ENCODE peak calls at places on chromosomes 4 and X, in five cellular contexts. One of them, this sample, is unnamed.

GRCh38 chrX:101230636-101231035 is 11.1 kb downstream of the DRP2 start:
- DNase-seq in PC-9: no peak
- DNase-seq in CD4-positive, alpha-beta T cell: no peak
- DNase-seq in choroid plexus epithelial cell: peak; percentile 39
- DNase-seq in HFF-Myc: no peak
- DNase-seq in this sample: no peak

GRCh38 chr4:21688596-21689265 is 259.8 kb downstream of the KCNIP4 start:
- DNase-seq in PC-9: no peak
- DNase-seq in CD4-positive, alpha-beta T cell: no peak
- DNase-seq in choroid plexus epithelial cell: peak; percentile 36
- DNase-seq in HFF-Myc: no peak
- DNase-seq in this sample: no peak

GRCh38 chr4:22030321-22030720 is 81.7 kb upstream of the KCNIP4 start:
- DNase-seq in PC-9: no peak
- DNase-seq in CD4-positive, alpha-beta T cell: no peak
- DNase-seq in choroid plexus epithelial cell: no peak
- DNase-seq in HFF-Myc: no peak
- DNase-seq in this sample: no peak

GRCh38 chr4:28832445-28832844 is 1887.7 kb upstream of the PCDH7 start:
- DNase-seq in PC-9: no peak
- DNase-seq in CD4-positive, alpha-beta T cell: no peak
- DNase-seq in choroid plexus epithelial cell: no peak
- DNase-seq in HFF-Myc: no peak
- DNase-seq in this sample: no peak

GRCh38 chr4:124722069-124722468 is 9.5 kb upstream of the ANKRD50 start:
- DNase-seq in PC-9: no peak
- DNase-seq in CD4-positive, alpha-beta T cell: no peak
- DNase-seq in choroid plexus epithelial cell: peak; percentile 39
- DNase-seq in HFF-Myc: no peak
- DNase-seq in this sample: no peak

GRCh38 chrX:132956421-132957210 is 1.8 kb downstream of the HS6ST2 start:
- DNase-seq in PC-9: no peak
- DNase-seq in CD4-positive, alpha-beta T cell: no peak
- DNase-seq in choroid plexus epithelial cell: no peak
- DNase-seq in HFF-Myc: no peak
- DNase-seq in this sample: peak; percentile 31

GRCh38 chr4:42282081-42282901 is 115.0 kb upstream of the SHISA3 start:
- DNase-seq in PC-9: peak; percentile 10
- DNase-seq in CD4-positive, alpha-beta T cell: no peak
- DNase-seq in choroid plexus epithelial cell: peak; percentile 74
- DNase-seq in HFF-Myc: peak; percentile 24
- DNase-seq in this sample: peak; percentile 59

GRCh38 chr4:9942921-9943600 is 78.2 kb downstream of the SLC2A9 start:
- DNase-seq in PC-9: no peak
- DNase-seq in CD4-positive, alpha-beta T cell: no peak
- DNase-seq in choroid plexus epithelial cell: no peak
- DNase-seq in HFF-Myc: no peak
- DNase-seq in this sample: no peak

GRCh38 chr4:169443748-169444147 is 168.6 kb downstream of the NEK1 start:
- DNase-seq in PC-9: no peak
- DNase-seq in CD4-positive, alpha-beta T cell: no peak
- DNase-seq in choroid plexus epithelial cell: no peak
- DNase-seq in HFF-Myc: no peak
- DNase-seq in this sample: no peak

GRCh38 chrX:104565791-104566687 is at the start of gene IL1RAPL2:
- DNase-seq in PC-9: peak; percentile 74
- DNase-seq in CD4-positive, alpha-beta T cell: no peak
- DNase-seq in choroid plexus epithelial cell: peak; percentile 27
- DNase-seq in HFF-Myc: no peak
- DNase-seq in this sample: peak; percentile 46

GRCh38 chrX:13340182-13340791 is 20.4 kb upstream of the ATXN3L start:
- DNase-seq in PC-9: no peak
- DNase-seq in CD4-positive, alpha-beta T cell: no peak
- DNase-seq in choroid plexus epithelial cell: no peak
- DNase-seq in HFF-Myc: no peak
- DNase-seq in this sample: no peak

GRCh38 chr4:147078875-147079658 is 133.4 kb upstream of the TTC29 start:
- DNase-seq in PC-9: peak; percentile 1
- DNase-seq in CD4-positive, alpha-beta T cell: no peak
- DNase-seq in choroid plexus epithelial cell: no peak
- DNase-seq in HFF-Myc: no peak
- DNase-seq in this sample: no peak

GRCh38 chrX:122572461-122572860 is 611.6 kb upstream of the GRIA3 start:
- DNase-seq in PC-9: no peak
- DNase-seq in CD4-positive, alpha-beta T cell: no peak
- DNase-seq in choroid plexus epithelial cell: no peak
- DNase-seq in HFF-Myc: no peak
- DNase-seq in this sample: no peak

GRCh38 chrX:68599256-68600152 is 48.0 kb upstream of the STARD8 start:
- DNase-seq in PC-9: no peak
- DNase-seq in CD4-positive, alpha-beta T cell: no peak
- DNase-seq in choroid plexus epithelial cell: peak; percentile 23
- DNase-seq in HFF-Myc: no peak
- DNase-seq in this sample: no peak

GRCh38 chrX:110851780-110852179 is 56.2 kb upstream of the CHRDL1 start:
- DNase-seq in PC-9: peak; percentile 33
- DNase-seq in CD4-positive, alpha-beta T cell: no peak
- DNase-seq in choroid plexus epithelial cell: peak; percentile 7
- DNase-seq in HFF-Myc: no peak
- DNase-seq in this sample: no peak

GRCh38 chr4:154738426-154738825 is 5.4 kb upstream of the LRAT start:
- DNase-seq in PC-9: peak; percentile 62
- DNase-seq in CD4-positive, alpha-beta T cell: no peak
- DNase-seq in choroid plexus epithelial cell: no peak
- DNase-seq in HFF-Myc: no peak
- DNase-seq in this sample: no peak

GRCh38 chr4:154732669-154733068 is 11.1 kb upstream of the LRAT start:
- DNase-seq in PC-9: no peak
- DNase-seq in CD4-positive, alpha-beta T cell: no peak
- DNase-seq in choroid plexus epithelial cell: no peak
- DNase-seq in HFF-Myc: no peak
- DNase-seq in this sample: no peak

GRCh38 chr4:154740462-154740861 is 3.3 kb upstream of the LRAT start:
- DNase-seq in PC-9: no peak
- DNase-seq in CD4-positive, alpha-beta T cell: no peak
- DNase-seq in choroid plexus epithelial cell: no peak
- DNase-seq in HFF-Myc: no peak
- DNase-seq in this sample: no peak

GRCh38 chr4:154739111-154739510 is 4.7 kb upstream of the LRAT start:
- DNase-seq in PC-9: no peak
- DNase-seq in CD4-positive, alpha-beta T cell: no peak
- DNase-seq in choroid plexus epithelial cell: no peak
- DNase-seq in HFF-Myc: no peak
- DNase-seq in this sample: no peak

DNA sequence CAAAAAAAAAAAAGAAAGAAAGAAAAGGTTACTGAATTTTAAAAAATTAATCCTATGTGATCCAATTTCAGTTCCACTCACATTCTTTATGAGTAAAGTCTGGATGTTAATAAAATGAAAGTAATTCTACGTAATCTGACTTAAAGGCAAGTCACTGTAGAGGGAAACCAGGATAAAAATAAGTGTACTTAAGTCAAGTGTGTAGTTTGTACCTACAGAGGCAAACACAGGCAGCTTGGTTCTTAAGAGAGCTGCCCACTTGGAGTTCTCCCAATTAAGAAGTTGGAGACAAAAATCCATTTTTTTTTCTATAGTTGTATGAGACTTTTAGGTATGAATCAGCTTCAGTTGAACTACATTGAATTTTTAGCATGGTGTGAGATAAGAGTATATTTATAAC is 7.0 kb upstream of the LRAT start:
- DNase-seq in PC-9: no peak
- DNase-seq in CD4-positive, alpha-beta T cell: no peak
- DNase-seq in choroid plexus epithelial cell: no peak
- DNase-seq in HFF-Myc: no peak
- DNase-seq in this sample: no peak
- TF ChIP-seq CTCF in PC-9: no peak
- TF ChIP-seq CTCF in CD4-positive, alpha-beta T cell: no peak
- TF ChIP-seq CTCF in choroid plexus epithelial cell: no peak
- TF ChIP-seq CTCF in HFF-Myc: no peak
- TF ChIP-seq CTCF in this sample: no peak

DNA sequence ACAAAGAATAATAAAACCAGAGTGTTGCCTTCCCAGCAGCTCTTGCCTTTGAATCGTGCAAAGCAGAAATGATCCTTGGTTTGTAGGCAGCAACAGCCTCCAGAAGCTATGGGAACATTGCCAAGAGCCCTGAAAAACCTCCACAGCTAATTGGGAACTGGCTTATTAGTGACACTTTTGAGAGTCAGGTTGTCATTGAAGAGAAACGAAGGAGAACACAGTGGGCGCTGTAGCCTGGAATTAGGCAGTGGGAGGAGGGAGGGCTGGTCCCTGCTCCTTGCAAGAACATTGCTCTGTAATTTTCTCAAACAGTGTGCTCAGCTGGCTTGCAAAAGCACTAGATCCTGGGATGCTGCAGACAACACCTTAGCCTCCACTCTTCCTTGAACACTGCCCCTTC is 331.5 kb upstream of the EMCN start:
- DNase-seq in PC-9: no peak
- DNase-seq in CD4-positive, alpha-beta T cell: no peak
- DNase-seq in choroid plexus epithelial cell: no peak
- DNase-seq in HFF-Myc: no peak
- DNase-seq in this sample: no peak
- TF ChIP-seq CTCF in PC-9: no peak
- TF ChIP-seq CTCF in CD4-positive, alpha-beta T cell: no peak
- TF ChIP-seq CTCF in choroid plexus epithelial cell: no peak
- TF ChIP-seq CTCF in HFF-Myc: no peak
- TF ChIP-seq CTCF in this sample: no peak

DNA sequence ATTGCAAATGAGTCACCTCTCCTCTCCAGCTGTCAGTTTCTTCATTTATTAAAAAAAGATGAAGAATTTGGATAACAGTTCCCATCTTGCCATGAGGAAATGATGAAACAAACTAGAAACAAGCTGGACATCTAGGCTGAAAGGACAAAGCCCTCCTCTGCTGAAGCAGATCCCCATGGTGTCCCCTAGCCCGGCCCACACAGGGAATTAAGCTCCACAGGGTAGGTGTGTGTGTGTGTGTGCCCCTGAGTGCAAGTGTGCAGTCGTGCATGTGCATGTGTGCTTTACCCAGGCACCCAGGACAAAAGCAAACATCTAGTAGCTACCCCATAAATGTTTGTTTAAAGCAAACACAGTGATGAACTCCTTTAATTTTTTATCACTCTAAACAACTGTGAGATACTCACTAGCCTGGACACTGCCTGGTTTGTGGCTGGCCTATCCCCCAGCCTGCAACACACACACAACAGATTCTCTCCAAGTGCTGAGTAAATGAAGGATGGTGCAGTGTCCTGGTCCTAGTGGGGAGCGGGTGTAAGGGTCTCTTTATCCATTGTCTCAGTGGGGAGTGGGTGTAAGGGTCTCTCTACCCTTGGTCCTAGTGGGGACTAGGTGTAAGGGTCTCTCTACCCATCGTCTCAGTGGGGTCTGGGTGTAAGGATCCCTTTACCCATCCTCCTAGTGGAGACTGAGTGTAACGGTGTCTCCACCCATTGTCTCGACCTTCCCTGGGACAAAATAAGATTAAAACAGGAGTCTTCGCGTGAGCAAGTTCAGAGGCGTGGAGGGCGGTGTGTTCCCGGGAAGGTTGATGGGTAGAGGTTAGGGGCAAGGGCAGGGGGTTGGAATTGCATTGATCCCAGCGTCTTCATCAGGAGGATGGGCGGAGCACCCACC is 688 bp upstream of the EVC start:
- DNase-seq in PC-9: no peak
- DNase-seq in CD4-positive, alpha-beta T cell: no peak
- DNase-seq in choroid plexus epithelial cell: peak; percentile 42
- DNase-seq in HFF-Myc: no peak
- DNase-seq in this sample: peak; percentile 18
- TF ChIP-seq CTCF in PC-9: no peak
- TF ChIP-seq CTCF in CD4-positive, alpha-beta T cell: no peak
- TF ChIP-seq CTCF in choroid plexus epithelial cell: peak; percentile 64
- TF ChIP-seq CTCF in HFF-Myc: peak; percentile 27
- TF ChIP-seq CTCF in this sample: peak; percentile 60

GRCh38 chrX:8364369-8365141 is 100.1 kb upstream of the VCX3B start:
- DNase-seq in PC-9: peak; percentile 13
- DNase-seq in CD4-positive, alpha-beta T cell: no peak
- DNase-seq in choroid plexus epithelial cell: no peak
- DNase-seq in HFF-Myc: no peak
- DNase-seq in this sample: peak; percentile 31
- TF ChIP-seq CTCF in PC-9: peak; percentile 58
- TF ChIP-seq CTCF in CD4-positive, alpha-beta T cell: no peak
- TF ChIP-seq CTCF in choroid plexus epithelial cell: peak; percentile 25
- TF ChIP-seq CTCF in HFF-Myc: no peak
- TF ChIP-seq CTCF in this sample: peak; percentile 63

GRCh38 chr4:120771907-120772306 is 150.6 kb downstream of the PRDM5 start:
- DNase-seq in PC-9: no peak
- DNase-seq in CD4-positive, alpha-beta T cell: no peak
- DNase-seq in choroid plexus epithelial cell: no peak
- DNase-seq in HFF-Myc: no peak
- DNase-seq in this sample: no peak
- TF ChIP-seq CTCF in PC-9: no peak
- TF ChIP-seq CTCF in CD4-positive, alpha-beta T cell: no peak
- TF ChIP-seq CTCF in choroid plexus epithelial cell: no peak
- TF ChIP-seq CTCF in HFF-Myc: no peak
- TF ChIP-seq CTCF in this sample: no peak

GRCh38 chr4:94451669-94452475 is at the start of gene PDLIM5:
- DNase-seq in PC-9: peak; percentile 85
- DNase-seq in CD4-positive, alpha-beta T cell: peak; percentile 84
- DNase-seq in choroid plexus epithelial cell: peak; percentile 92
- DNase-seq in HFF-Myc: no peak
- DNase-seq in this sample: peak; percentile 86
- TF ChIP-seq CTCF in PC-9: no peak
- TF ChIP-seq CTCF in CD4-positive, alpha-beta T cell: no peak
- TF ChIP-seq CTCF in choroid plexus epithelial cell: no peak
- TF ChIP-seq CTCF in HFF-Myc: no peak
- TF ChIP-seq CTCF in this sample: peak; percentile 31

GRCh38 chr4:145290953-145291352 is 110.6 kb upstream of the OTUD4 start:
- DNase-seq in PC-9: no peak
- DNase-seq in CD4-positive, alpha-beta T cell: no peak
- DNase-seq in choroid plexus epithelial cell: no peak
- DNase-seq in HFF-Myc: no peak
- DNase-seq in this sample: no peak

GRCh38 chr4:145298885-145299284 is 118.5 kb upstream of the OTUD4 start:
- DNase-seq in PC-9: no peak
- DNase-seq in CD4-positive, alpha-beta T cell: no peak
- DNase-seq in choroid plexus epithelial cell: no peak
- DNase-seq in HFF-Myc: no peak
- DNase-seq in this sample: no peak

GRCh38 chr4:145289403-145290076 is 109.2 kb upstream of the OTUD4 start:
- DNase-seq in PC-9: no peak
- DNase-seq in CD4-positive, alpha-beta T cell: no peak
- DNase-seq in choroid plexus epithelial cell: peak; percentile 46
- DNase-seq in HFF-Myc: no peak
- DNase-seq in this sample: no peak

GRCh38 chr4:145297556-145297955 is 117.2 kb upstream of the OTUD4 start:
- DNase-seq in PC-9: no peak
- DNase-seq in CD4-positive, alpha-beta T cell: no peak
- DNase-seq in choroid plexus epithelial cell: no peak
- DNase-seq in HFF-Myc: no peak
- DNase-seq in this sample: no peak

GRCh38 chr4:145293658-145294057 is 113.3 kb upstream of the OTUD4 start:
- DNase-seq in PC-9: no peak
- DNase-seq in CD4-positive, alpha-beta T cell: no peak
- DNase-seq in choroid plexus epithelial cell: no peak
- DNase-seq in HFF-Myc: no peak
- DNase-seq in this sample: no peak
- TF ChIP-seq CTCF in PC-9: no peak
- TF ChIP-seq CTCF in CD4-positive, alpha-beta T cell: no peak
- TF ChIP-seq CTCF in choroid plexus epithelial cell: no peak
- TF ChIP-seq CTCF in HFF-Myc: no peak
- TF ChIP-seq CTCF in this sample: no peak

GRCh38 chrX:7852166-7852565 is 9.2 kb downstream of the VCX start:
- DNase-seq in PC-9: no peak
- DNase-seq in CD4-positive, alpha-beta T cell: no peak
- DNase-seq in choroid plexus epithelial cell: no peak
- DNase-seq in HFF-Myc: no peak
- DNase-seq in this sample: no peak
- TF ChIP-seq CTCF in PC-9: no peak
- TF ChIP-seq CTCF in CD4-positive, alpha-beta T cell: no peak
- TF ChIP-seq CTCF in choroid plexus epithelial cell: no peak
- TF ChIP-seq CTCF in HFF-Myc: no peak
- TF ChIP-seq CTCF in this sample: no peak